ENCODE peak calls at places on chromosomes 5 and 9, in seven cellular contexts. S, V, D, T, O, J and I are unnamed samples.

GRCh38 chr9:6584881-6585597 is 60.5 kb downstream of the GLDC start:
- DNase-seq in S (peak; percentile 11), V (no peak), D (no peak), T (peak; percentile 51), O (no peak), J (no peak), I (peak; percentile 35)

GRCh38 chr5:107466233-107466769 is 204.4 kb downstream of the EFNA5 start:
- DNase-seq in S (no peak), V (peak; percentile 56), D (no peak), T (no peak), O (peak; percentile 98), J (no peak), I (no peak)

GRCh38 chr5:67301285-67301904 is 104.8 kb upstream of the CD180 start:
- DNase-seq in S (peak; percentile 43), V (no peak), D (no peak), T (no peak), O (peak; percentile 89), J (peak; percentile 84), I (no peak)

GRCh38 chr5:127550652-127551409 is 33.4 kb downstream of the PRRC1 start:
- DNase-seq in S (no peak), V (no peak), D (no peak), T (no peak), O (peak; percentile 14), J (no peak), I (no peak)

GRCh38 chr9:27421567-27421966 is 102.5 kb upstream of the IFNK start:
- DNase-seq in S (no peak), V (no peak), D (no peak), T (no peak), O (peak; percentile 70), J (no peak), I (no peak)

GRCh38 chr9:36935768-36936497 is 98.1 kb downstream of the PAX5 start:
- DNase-seq in S (no peak), V (no peak), D (no peak), T (no peak), O (no peak), J (no peak), I (no peak)

GRCh38 chr9:89928521-89929275 is 323.9 kb downstream of the GADD45G start:
- DNase-seq in S (no peak), V (no peak), D (no peak), T (no peak), O (no peak), J (no peak), I (no peak)

GRCh38 chr5:109903061-109903460 is 213.3 kb downstream of the MAN2A1 start:
- DNase-seq in S (no peak), V (no peak), D (no peak), T (no peak), O (no peak), J (no peak), I (no peak)

GRCh38 chr5:589588-589987 is 22.6 kb upstream of the CEP72 start:
- DNase-seq in S (no peak), V (no peak), D (no peak), T (no peak), O (no peak), J (peak; percentile 21), I (no peak)

GRCh38 chr9:123218831-123219230 is 49.6 kb downstream of the STRBP start:
- DNase-seq in S (no peak), V (no peak), D (no peak), T (no peak), O (no peak), J (no peak), I (no peak)

GRCh38 chr9:123326662-123327093 is 29.3 kb upstream of the CRB2 start:
- DNase-seq in S (no peak), V (no peak), D (no peak), T (no peak), O (no peak), J (no peak), I (peak; percentile 40)

GRCh38 chr5:65017636-65018035 is 248.9 kb downstream of the CWC27 start:
- DNase-seq in S (no peak), V (no peak), D (no peak), T (no peak), O (no peak), J (no peak), I (no peak)

GRCh38 chr5:131224387-131225191 is 39.3 kb upstream of the CDC42SE2 start:
- DNase-seq in S (no peak), V (no peak), D (no peak), T (no peak), O (no peak), J (no peak), I (peak; percentile 71)

GRCh38 chr9:89038354-89039091 is 47.3 kb downstream of the S1PR3 start:
- DNase-seq in S (no peak), V (no peak), D (no peak), T (no peak), O (peak; percentile 78), J (no peak), I (no peak)

GRCh38 chr5:74638776-74639537 is 1.6 kb downstream of the ENC1 start:
- DNase-seq in S (no peak), V (no peak), D (no peak), T (peak; percentile 21), O (no peak), J (no peak), I (no peak)

GRCh38 chr5:33933723-33934544 is 2.3 kb upstream of the RXFP3 start:
- DNase-seq in S (no peak), V (no peak), D (no peak), T (no peak), O (no peak), J (no peak), I (no peak)

GRCh38 chr5:96752341-96753016 is 55.3 kb downstream of the ERAP1 start:
- DNase-seq in S (peak; percentile 36), V (peak; percentile 46), D (no peak), T (peak; percentile 42), O (peak; percentile 12), J (no peak), I (peak; percentile 71)

GRCh38 chr5:7759951-7760580 is 90.9 kb downstream of the CFAP90 start:
- DNase-seq in S (no peak), V (no peak), D (no peak), T (no peak), O (no peak), J (no peak), I (no peak)

GRCh38 chr9:133419005-133419404 is 1.2 kb upstream of the REXO4 start:
- DNase-seq in S (no peak), V (no peak), D (no peak), T (no peak), O (no peak), J (no peak), I (no peak)

GRCh38 chr9:71941060-71941568 is 29.7 kb downstream of the C9orf85 start:
- DNase-seq in S (no peak), V (no peak), D (no peak), T (no peak), O (no peak), J (no peak), I (no peak)

GRCh38 chr5:172550996-172551395 is 90.1 kb upstream of the NEURL1B start:
- DNase-seq in S (no peak), V (no peak), D (no peak), T (no peak), O (no peak), J (peak; percentile 16), I (no peak)

GRCh38 chr5:164763211-164763610 is 1257.8 kb downstream of the MAT2B start:
- DNase-seq in S (no peak), V (no peak), D (no peak), T (no peak), O (no peak), J (no peak), I (no peak)

GRCh38 chr9:77586591-77586990 is 61.5 kb downstream of the GNA14 start:
- DNase-seq in S (no peak), V (no peak), D (no peak), T (no peak), O (no peak), J (no peak), I (no peak)

GRCh38 chr5:134525687-134526482 is 415 bp downstream of the JADE2 start:
- DNase-seq in S (peak; percentile 51), V (peak; percentile 71), D (peak; percentile 47), T (peak; percentile 48), O (peak; percentile 68), J (peak; percentile 89), I (peak; percentile 68)

GRCh38 chr5:14204785-14205321 is 61.7 kb downstream of the TRIO start:
- DNase-seq in S (peak; percentile 7), V (no peak), D (no peak), T (no peak), O (peak; percentile 68), J (no peak), I (no peak)

GRCh38 chr5:177553671-177554429 is 513 bp downstream of the FAM193B start:
- DNase-seq in S (no peak), V (peak; percentile 48), D (peak; percentile 48), T (no peak), O (peak; percentile 35), J (peak; percentile 88), I (no peak)

GRCh38 chr5:101626572-101626971 is 669.5 kb downstream of the SLCO4C1 start:
- DNase-seq in S (no peak), V (no peak), D (no peak), T (no peak), O (no peak), J (no peak), I (no peak)

GRCh38 chr9:79588488-79588887 is 16.7 kb downstream of the TLE4 start:
- DNase-seq in S (no peak), V (no peak), D (no peak), T (no peak), O (no peak), J (no peak), I (no peak)

GRCh38 chr5:143314664-143315063 is 88.8 kb downstream of the NR3C1 start:
- DNase-seq in S (peak; percentile 24), V (no peak), D (no peak), T (no peak), O (peak; percentile 73), J (no peak), I (no peak)

GRCh38 chr9:88820055-88820454 is 171.2 kb upstream of the S1PR3 start:
- DNase-seq in S (no peak), V (no peak), D (no peak), T (no peak), O (peak; percentile 33), J (no peak), I (no peak)

GRCh38 chr9:35756275-35756742 is 2.2 kb upstream of the MSMP start:
- DNase-seq in S (no peak), V (peak; percentile 70), D (peak; percentile 38), T (no peak), O (no peak), J (peak; percentile 86), I (no peak)